ENCODE peak calls at places on chromosome 10, in nine cellular contexts. Q is GM23248, H is adrenal gland, B is ovary, K is tibial nerve, C is left ventricle myocardium inferior, G is MM.1S, S is neuronal stem cell, N is GM23338. M is an unnamed sample.

GRCh38 chr10:19570991-19571390 is 245.2 kb upstream of the PLXDC2 start:
- DNase-seq in Q (no peak), H (no peak), B (no peak), K (no peak), C (no peak), G (no peak), S (no peak), N (no peak), M (no peak)

GRCh38 chr10:100970914-100971811 is 1.9 kb downstream of the SEMA4G start:
- DNase-seq in Q (no peak), H (no peak), B (no peak), K (no peak), C (no peak), G (no peak), S (no peak), N (no peak), M (no peak)

GRCh38 chr10:44946201-44946600 is 13.4 kb upstream of the RASSF4 start:
- DNase-seq in Q (peak), H (peak), B (no peak), K (no peak), C (no peak), G (no peak), S (no peak), N (no peak), M (no peak)

GRCh38 chr10:32332299-32332750 is 14.6 kb downstream of the EPC1 start:
- DNase-seq in Q (no peak), H (no peak), B (no peak), K (no peak), C (no peak), G (no peak), S (no peak), N (no peak), M (no peak)

GRCh38 chr10:4267084-4267774 is 482.2 kb upstream of the KLF6 start:
- DNase-seq in Q (no peak), H (no peak), B (no peak), K (no peak), C (no peak), G (no peak), S (no peak), N (no peak), M (no peak)

GRCh38 chr10:98369801-98370200 is 45.2 kb downstream of the PYROXD2 start:
- DNase-seq in Q (no peak), H (no peak), B (no peak), K (no peak), C (no peak), G (no peak), S (no peak), N (no peak), M (no peak)

GRCh38 chr10:15314482-15315070 is 56.5 kb downstream of the FAM171A1 start:
- DNase-seq in Q (no peak), H (no peak), B (no peak), K (no peak), C (no peak), G (no peak), S (no peak), N (no peak), M (no peak)

GRCh38 chr10:22246680-22247391 is 29.0 kb upstream of the EBLN1 start:
- DNase-seq in Q (peak), H (no peak), B (no peak), K (no peak), C (no peak), G (no peak), S (no peak), N (no peak), M (no peak)

GRCh38 chr10:111546216-111546615 is 469.4 kb downstream of the ADRA2A start:
- DNase-seq in Q (no peak), H (no peak), B (no peak), K (no peak), C (no peak), G (no peak), S (no peak), N (no peak), M (no peak)

GRCh38 chr10:90960355-90960814 is 39.5 kb upstream of the ANKRD1 start:
- DNase-seq in Q (peak), H (peak), B (no peak), K (no peak), C (no peak), G (peak), S (no peak), N (no peak), M (no peak)

GRCh38 chr10:112332509-112333228 is 41.2 kb upstream of the ACSL5 start:
- DNase-seq in Q (peak), H (no peak), B (no peak), K (no peak), C (no peak), G (no peak), S (no peak), N (no peak), M (peak)

GRCh38 chr10:95039281-95039680 is 30.0 kb downstream of the CYP2C8 start:
- DNase-seq in Q (no peak), H (no peak), B (no peak), K (no peak), C (no peak), G (no peak), S (no peak), N (no peak), M (no peak)

GRCh38 chr10:107576746-107577145 is 412.2 kb upstream of the SORCS1 start:
- DNase-seq in Q (peak), H (peak), B (no peak), K (no peak), C (no peak), G (no peak), S (no peak), N (no peak), M (no peak)

GRCh38 chr10:116271593-116272496 is 1.2 kb downstream of the GFRA1 start:
- DNase-seq in Q (peak), H (no peak), B (peak), K (no peak), C (peak), G (no peak), S (peak), N (peak), M (no peak)

GRCh38 chr10:34029455-34029854 is 695.0 kb upstream of the NRP1 start:
- DNase-seq in Q (no peak), H (no peak), B (no peak), K (no peak), C (no peak), G (no peak), S (no peak), N (no peak), M (no peak)

GRCh38 chr10:43461950-43462349 is 25.0 kb downstream of the ZNF487 start:
- DNase-seq in Q (peak), H (no peak), B (no peak), K (peak), C (no peak), G (peak), S (peak), N (peak), M (no peak)

GRCh38 chr10:790821-791551 is 101.5 kb upstream of the DIP2C start:
- DNase-seq in Q (no peak), H (peak), B (no peak), K (no peak), C (no peak), G (no peak), S (no peak), N (no peak), M (peak)

GRCh38 chr10:47055386-47056382 is 144.5 kb downstream of the PTPN20 start:
- DNase-seq in Q (no peak), H (peak), B (no peak), K (no peak), C (no peak), G (no peak), S (no peak), N (no peak), M (no peak)

GRCh38 chr10:97442277-97442676 is 3.5 kb downstream of the EXOSC1 start:
- DNase-seq in Q (no peak), H (no peak), B (no peak), K (no peak), C (no peak), G (no peak), S (no peak), N (no peak), M (no peak)

GRCh38 chr10:78905015-78905939 is 163.5 kb upstream of the ZMIZ1 start:
- DNase-seq in Q (no peak), H (peak), B (peak), K (no peak), C (no peak), G (no peak), S (no peak), N (no peak), M (no peak)

DNA sequence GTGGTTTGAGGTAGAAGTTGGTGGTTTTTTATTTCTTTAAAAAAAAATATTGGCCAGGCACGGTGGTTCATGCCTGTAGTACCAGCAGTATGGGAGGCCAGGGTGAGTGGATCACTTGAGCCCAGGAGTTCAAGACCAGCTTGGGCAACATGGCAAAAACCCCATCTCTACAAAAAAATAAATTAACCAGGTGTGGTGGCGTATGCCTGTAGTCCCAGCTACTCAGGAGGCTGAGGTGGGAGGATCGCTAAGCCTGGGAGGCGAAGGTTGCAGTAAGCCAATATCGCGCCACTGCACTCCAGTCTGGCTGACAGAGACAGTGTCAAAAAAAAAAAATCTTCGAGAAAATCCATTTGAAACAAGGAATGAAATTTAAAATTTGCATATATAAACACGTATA is 1.1 kb downstream of the IL2RA start:
- DNase-seq in Q (no peak), H (no peak), B (no peak), K (no peak), C (no peak), G (no peak), S (no peak), N (no peak), M (no peak)
- H3K4me3 ChIP-seq in Q (no peak), H (no peak), B (no peak), K (peak), C (no peak), G (no peak), S (no peak), N (no peak), M (peak)

DNA sequence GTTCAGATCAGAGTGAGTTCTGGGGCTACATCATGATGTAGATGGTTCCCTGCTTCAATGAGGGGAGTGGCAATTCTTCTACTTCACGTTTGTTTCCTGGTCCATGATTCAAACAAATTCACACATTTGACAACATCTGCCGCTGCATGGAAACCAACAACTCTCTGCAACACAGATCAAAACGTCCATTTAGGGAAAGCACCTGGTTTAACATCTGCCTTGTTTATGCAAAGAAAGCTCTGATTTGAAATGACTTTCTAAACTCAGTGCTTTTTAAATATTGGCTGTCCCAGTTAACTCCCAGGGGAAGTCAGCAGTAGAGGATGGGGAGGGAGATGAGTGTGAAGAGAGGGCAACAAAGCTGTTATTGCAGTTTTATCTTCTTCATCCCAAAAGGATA is 93.8 kb downstream of the GAD2 start:
- DNase-seq in Q (no peak), H (no peak), B (no peak), K (no peak), C (no peak), G (no peak), S (no peak), N (no peak), M (no peak)
- H3K27ac ChIP-seq in Q (no peak), H (no peak), B (no peak), K (no peak), C (no peak), G (no peak), S (no peak), N (no peak), M (no peak)

GRCh38 chr10:73577788-73578187 is 13.4 kb downstream of the USP54 start:
- DNase-seq in Q (peak), H (peak), B (peak), K (peak), C (peak), G (no peak), S (no peak), N (peak), M (peak)

GRCh38 chr10:73576890-73577591 is 14.1 kb downstream of the USP54 start:
- DNase-seq in Q (peak), H (no peak), B (no peak), K (no peak), C (no peak), G (no peak), S (no peak), N (no peak), M (no peak)

GRCh38 chr10:73581912-73582311 is 9.2 kb downstream of the USP54 start:
- DNase-seq in Q (no peak), H (no peak), B (no peak), K (no peak), C (no peak), G (no peak), S (peak), N (no peak), M (no peak)

DNA sequence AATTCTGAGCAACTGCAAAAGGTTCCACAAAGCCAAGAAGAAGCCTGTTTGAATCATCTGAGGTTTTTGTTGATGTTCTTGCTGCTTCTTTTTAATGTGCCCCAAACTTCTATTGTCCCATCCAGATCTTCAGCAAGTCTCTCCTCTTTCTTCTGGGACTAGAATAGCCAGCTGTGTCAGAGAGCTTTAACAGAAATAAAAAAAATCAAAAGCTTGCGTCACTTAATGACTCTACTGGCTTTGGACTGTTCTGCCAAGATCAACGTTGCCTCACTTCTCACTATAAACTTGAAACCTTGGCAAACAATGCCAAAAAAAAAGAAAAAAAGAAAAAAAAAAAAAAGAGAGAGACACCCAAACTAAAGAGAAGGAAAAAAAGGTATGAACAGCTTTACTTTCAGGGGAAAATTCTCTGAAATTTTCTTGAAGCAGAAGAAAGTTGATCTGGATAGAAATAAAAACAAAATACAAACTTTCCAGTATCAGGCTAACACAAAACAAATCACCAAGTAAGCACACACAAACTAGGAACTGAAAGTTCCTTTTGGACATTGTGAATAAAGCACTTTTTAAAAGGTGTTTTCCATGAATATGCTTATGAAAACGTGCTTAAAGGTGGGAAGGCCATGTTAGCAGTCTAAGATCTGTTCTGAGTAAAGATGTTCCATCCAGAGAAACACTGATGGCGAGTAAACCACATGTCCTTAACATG is 14.8 kb downstream of the USP54 start:
- DNase-seq in Q (peak), H (peak), B (no peak), K (peak), C (no peak), G (no peak), S (no peak), N (no peak), M (no peak)
- H3K4me3 ChIP-seq in Q (no peak), H (no peak), B (peak), K (peak), C (peak), G (no peak), S (no peak), N (no peak), M (peak)

GRCh38 chr10:28382520-28383269 is 79.8 kb upstream of the MPP7 start:
- DNase-seq in Q (peak), H (no peak), B (no peak), K (no peak), C (no peak), G (no peak), S (no peak), N (no peak), M (no peak)
- H3K27ac ChIP-seq in Q (no peak), H (no peak), B (no peak), K (no peak), C (no peak), G (no peak), S (no peak), N (no peak), M (no peak)

M was measured in lower lobe of right lung.